ENCODE peak calls at places on chromosomes 3 and 15, in nine cellular contexts. One of them, this sample, is unnamed.

GRCh38 chr15:36156855-36157521 is 422.4 kb upstream of the CDIN1 start:
- DNase-seq in stimulated activated CD8-positive, alpha-beta memory T cell treated with anti-CD3 and anti-CD28 coated beads, Interleukin-15, amount 100 ng/mL, for 4 hours: no peak
- DNase-seq in fibroblast of lung: peak
- DNase-seq in M059J: peak
- DNase-seq in spleen: no peak
- DNase-seq in CD4-positive, alpha-beta memory T cell: no peak
- DNase-seq in NCI-H1694: no peak
- DNase-seq in T-helper 2 cell: no peak
- DNase-seq in GM13976: no peak
- DNase-seq in this sample: no peak

GRCh38 chr3:170469151-170470062 is 50.7 kb downstream of the CLDN11 start:
- DNase-seq in GM13976: no peak
- DNase-seq in T-helper 2 cell: no peak
- DNase-seq in CD4-positive, alpha-beta memory T cell: no peak
- DNase-seq in stimulated activated CD8-positive, alpha-beta memory T cell treated with anti-CD3 and anti-CD28 coated beads, Interleukin-15, amount 100 ng/mL, for 4 hours: no peak
- DNase-seq in M059J: peak
- DNase-seq in NCI-H1694: no peak
- DNase-seq in fibroblast of lung: peak
- DNase-seq in spleen: no peak
- DNase-seq in this sample: no peak

GRCh38 chr3:13420051-13420816 is at the start of gene NUP210:
- DNase-seq in T-helper 2 cell: peak
- DNase-seq in NCI-H1694: no peak
- DNase-seq in fibroblast of lung: no peak
- DNase-seq in CD4-positive, alpha-beta memory T cell: peak
- DNase-seq in stimulated activated CD8-positive, alpha-beta memory T cell treated with anti-CD3 and anti-CD28 coated beads, Interleukin-15, amount 100 ng/mL, for 4 hours: peak
- DNase-seq in spleen: peak
- DNase-seq in M059J: no peak
- DNase-seq in GM13976: peak
- DNase-seq in this sample: peak

GRCh38 chr3:73658227-73658626 is 33.5 kb upstream of the PDZRN3 start:
- DNase-seq in GM13976: no peak
- DNase-seq in M059J: no peak
- DNase-seq in CD4-positive, alpha-beta memory T cell: no peak
- DNase-seq in fibroblast of lung: no peak
- DNase-seq in T-helper 2 cell: no peak
- DNase-seq in stimulated activated CD8-positive, alpha-beta memory T cell treated with anti-CD3 and anti-CD28 coated beads, Interleukin-15, amount 100 ng/mL, for 4 hours: no peak
- DNase-seq in NCI-H1694: no peak
- DNase-seq in spleen: no peak
- DNase-seq in this sample: no peak

GRCh38 chr3:184717608-184717995 is 5.7 kb upstream of the MAGEF1 start:
- DNase-seq in fibroblast of lung: no peak
- DNase-seq in T-helper 2 cell: no peak
- DNase-seq in CD4-positive, alpha-beta memory T cell: no peak
- DNase-seq in GM13976: no peak
- DNase-seq in spleen: no peak
- DNase-seq in stimulated activated CD8-positive, alpha-beta memory T cell treated with anti-CD3 and anti-CD28 coated beads, Interleukin-15, amount 100 ng/mL, for 4 hours: no peak
- DNase-seq in M059J: no peak
- DNase-seq in NCI-H1694: no peak
- DNase-seq in this sample: no peak

GRCh38 chr3:98536456-98537017 is 4.8 kb downstream of the GPR15 start:
- DNase-seq in fibroblast of lung: no peak
- DNase-seq in GM13976: peak
- DNase-seq in spleen: no peak
- DNase-seq in M059J: peak
- DNase-seq in stimulated activated CD8-positive, alpha-beta memory T cell treated with anti-CD3 and anti-CD28 coated beads, Interleukin-15, amount 100 ng/mL, for 4 hours: no peak
- DNase-seq in CD4-positive, alpha-beta memory T cell: no peak
- DNase-seq in NCI-H1694: no peak
- DNase-seq in T-helper 2 cell: no peak
- DNase-seq in this sample: no peak

GRCh38 chr3:146159616-146160232 is 1.3 kb downstream of the PLOD2 start:
- DNase-seq in fibroblast of lung: no peak
- DNase-seq in GM13976: no peak
- DNase-seq in stimulated activated CD8-positive, alpha-beta memory T cell treated with anti-CD3 and anti-CD28 coated beads, Interleukin-15, amount 100 ng/mL, for 4 hours: no peak
- DNase-seq in NCI-H1694: no peak
- DNase-seq in spleen: no peak
- DNase-seq in T-helper 2 cell: no peak
- DNase-seq in M059J: no peak
- DNase-seq in CD4-positive, alpha-beta memory T cell: no peak
- DNase-seq in this sample: no peak

GRCh38 chr3:148042663-148043445 is 633.7 kb downstream of the ZIC1 start:
- DNase-seq in GM13976: no peak
- DNase-seq in T-helper 2 cell: no peak
- DNase-seq in CD4-positive, alpha-beta memory T cell: no peak
- DNase-seq in M059J: peak
- DNase-seq in NCI-H1694: no peak
- DNase-seq in stimulated activated CD8-positive, alpha-beta memory T cell treated with anti-CD3 and anti-CD28 coated beads, Interleukin-15, amount 100 ng/mL, for 4 hours: no peak
- DNase-seq in spleen: no peak
- DNase-seq in fibroblast of lung: peak
- DNase-seq in this sample: no peak

GRCh38 chr3:182735672-182736071 is 57.6 kb upstream of the ATP11B start:
- DNase-seq in T-helper 2 cell: no peak
- DNase-seq in fibroblast of lung: no peak
- DNase-seq in NCI-H1694: no peak
- DNase-seq in M059J: no peak
- DNase-seq in stimulated activated CD8-positive, alpha-beta memory T cell treated with anti-CD3 and anti-CD28 coated beads, Interleukin-15, amount 100 ng/mL, for 4 hours: no peak
- DNase-seq in GM13976: no peak
- DNase-seq in CD4-positive, alpha-beta memory T cell: no peak
- DNase-seq in spleen: no peak
- DNase-seq in this sample: no peak

GRCh38 chr3:158107508-158108095 is 1.4 kb upstream of the SHOX2 start:
- DNase-seq in spleen: no peak
- DNase-seq in fibroblast of lung: no peak
- DNase-seq in NCI-H1694: no peak
- DNase-seq in CD4-positive, alpha-beta memory T cell: no peak
- DNase-seq in M059J: no peak
- DNase-seq in stimulated activated CD8-positive, alpha-beta memory T cell treated with anti-CD3 and anti-CD28 coated beads, Interleukin-15, amount 100 ng/mL, for 4 hours: no peak
- DNase-seq in T-helper 2 cell: no peak
- DNase-seq in GM13976: no peak
- DNase-seq in this sample: no peak

GRCh38 chr3:142850395-142851023 is 38.4 kb downstream of the PCOLCE2 start:
- DNase-seq in T-helper 2 cell: no peak
- DNase-seq in CD4-positive, alpha-beta memory T cell: no peak
- DNase-seq in NCI-H1694: peak
- DNase-seq in stimulated activated CD8-positive, alpha-beta memory T cell treated with anti-CD3 and anti-CD28 coated beads, Interleukin-15, amount 100 ng/mL, for 4 hours: no peak
- DNase-seq in GM13976: no peak
- DNase-seq in M059J: peak
- DNase-seq in fibroblast of lung: peak
- DNase-seq in spleen: no peak
- DNase-seq in this sample: no peak

GRCh38 chr3:55725681-55726500 is 238.8 kb upstream of the WNT5A start:
- DNase-seq in CD4-positive, alpha-beta memory T cell: no peak
- DNase-seq in NCI-H1694: peak
- DNase-seq in stimulated activated CD8-positive, alpha-beta memory T cell treated with anti-CD3 and anti-CD28 coated beads, Interleukin-15, amount 100 ng/mL, for 4 hours: no peak
- DNase-seq in spleen: no peak
- DNase-seq in fibroblast of lung: no peak
- DNase-seq in GM13976: no peak
- DNase-seq in T-helper 2 cell: no peak
- DNase-seq in M059J: no peak
- DNase-seq in this sample: no peak

GRCh38 chr3:15451468-15452113 is 24.2 kb downstream of the EAF1 start:
- DNase-seq in NCI-H1694: no peak
- DNase-seq in M059J: no peak
- DNase-seq in fibroblast of lung: no peak
- DNase-seq in stimulated activated CD8-positive, alpha-beta memory T cell treated with anti-CD3 and anti-CD28 coated beads, Interleukin-15, amount 100 ng/mL, for 4 hours: no peak
- DNase-seq in CD4-positive, alpha-beta memory T cell: no peak
- DNase-seq in spleen: no peak
- DNase-seq in GM13976: no peak
- DNase-seq in T-helper 2 cell: no peak
- DNase-seq in this sample: no peak

GRCh38 chr3:196638922-196639516 is 475 bp upstream of the NRROS start:
- DNase-seq in NCI-H1694: no peak
- DNase-seq in fibroblast of lung: no peak
- DNase-seq in T-helper 2 cell: no peak
- DNase-seq in CD4-positive, alpha-beta memory T cell: no peak
- DNase-seq in spleen: no peak
- DNase-seq in GM13976: no peak
- DNase-seq in M059J: no peak
- DNase-seq in stimulated activated CD8-positive, alpha-beta memory T cell treated with anti-CD3 and anti-CD28 coated beads, Interleukin-15, amount 100 ng/mL, for 4 hours: no peak
- DNase-seq in this sample: no peak

GRCh38 chr3:41200669-41201021 is 1.3 kb downstream of the CTNNB1 start:
- DNase-seq in M059J: peak
- DNase-seq in spleen: no peak
- DNase-seq in GM13976: no peak
- DNase-seq in CD4-positive, alpha-beta memory T cell: peak
- DNase-seq in fibroblast of lung: peak
- DNase-seq in stimulated activated CD8-positive, alpha-beta memory T cell treated with anti-CD3 and anti-CD28 coated beads, Interleukin-15, amount 100 ng/mL, for 4 hours: no peak
- DNase-seq in NCI-H1694: no peak
- DNase-seq in T-helper 2 cell: peak
- DNase-seq in this sample: no peak

GRCh38 chr3:66039590-66039887 is 821 bp upstream of the MAGI1 start:
- DNase-seq in M059J: peak
- DNase-seq in NCI-H1694: no peak
- DNase-seq in fibroblast of lung: no peak
- DNase-seq in spleen: peak
- DNase-seq in GM13976: peak
- DNase-seq in CD4-positive, alpha-beta memory T cell: no peak
- DNase-seq in stimulated activated CD8-positive, alpha-beta memory T cell treated with anti-CD3 and anti-CD28 coated beads, Interleukin-15, amount 100 ng/mL, for 4 hours: no peak
- DNase-seq in T-helper 2 cell: no peak
- DNase-seq in this sample: no peak

GRCh38 chr3:137946341-137946973 is 63.5 kb upstream of the CLDN18 start:
- DNase-seq in T-helper 2 cell: peak
- DNase-seq in GM13976: peak
- DNase-seq in fibroblast of lung: peak
- DNase-seq in M059J: peak
- DNase-seq in NCI-H1694: peak
- DNase-seq in stimulated activated CD8-positive, alpha-beta memory T cell treated with anti-CD3 and anti-CD28 coated beads, Interleukin-15, amount 100 ng/mL, for 4 hours: no peak
- DNase-seq in CD4-positive, alpha-beta memory T cell: peak
- DNase-seq in spleen: no peak
- DNase-seq in this sample: peak

GRCh38 chr3:38039101-38039898 is at the start of gene DLEC1:
- DNase-seq in CD4-positive, alpha-beta memory T cell: peak
- DNase-seq in stimulated activated CD8-positive, alpha-beta memory T cell treated with anti-CD3 and anti-CD28 coated beads, Interleukin-15, amount 100 ng/mL, for 4 hours: peak
- DNase-seq in GM13976: peak
- DNase-seq in M059J: peak
- DNase-seq in fibroblast of lung: peak
- DNase-seq in spleen: peak
- DNase-seq in NCI-H1694: no peak
- DNase-seq in T-helper 2 cell: peak
- DNase-seq in this sample: peak

GRCh38 chr15:69143756-69144436 is 16.5 kb upstream of the GLCE start:
- DNase-seq in fibroblast of lung: peak
- DNase-seq in stimulated activated CD8-positive, alpha-beta memory T cell treated with anti-CD3 and anti-CD28 coated beads, Interleukin-15, amount 100 ng/mL, for 4 hours: no peak
- DNase-seq in CD4-positive, alpha-beta memory T cell: no peak
- DNase-seq in M059J: no peak
- DNase-seq in NCI-H1694: no peak
- DNase-seq in GM13976: no peak
- DNase-seq in spleen: no peak
- DNase-seq in T-helper 2 cell: no peak
- DNase-seq in this sample: no peak

GRCh38 chr15:92884459-92884812 is 15.7 kb upstream of the CHD2 start:
- DNase-seq in spleen: no peak
- DNase-seq in M059J: no peak
- DNase-seq in CD4-positive, alpha-beta memory T cell: no peak
- DNase-seq in NCI-H1694: no peak
- DNase-seq in stimulated activated CD8-positive, alpha-beta memory T cell treated with anti-CD3 and anti-CD28 coated beads, Interleukin-15, amount 100 ng/mL, for 4 hours: no peak
- DNase-seq in T-helper 2 cell: no peak
- DNase-seq in fibroblast of lung: no peak
- DNase-seq in GM13976: no peak
- DNase-seq in this sample: no peak

GRCh38 chr15:77019476-77020331 is 24.8 kb downstream of the PSTPIP1 start:
- DNase-seq in NCI-H1694: no peak
- DNase-seq in GM13976: no peak
- DNase-seq in T-helper 2 cell: no peak
- DNase-seq in M059J: peak
- DNase-seq in fibroblast of lung: no peak
- DNase-seq in CD4-positive, alpha-beta memory T cell: no peak
- DNase-seq in stimulated activated CD8-positive, alpha-beta memory T cell treated with anti-CD3 and anti-CD28 coated beads, Interleukin-15, amount 100 ng/mL, for 4 hours: no peak
- DNase-seq in spleen: peak
- DNase-seq in this sample: peak

GRCh38 chr3:57370331-57370730 is 77.8 kb upstream of the ASB14 start:
- DNase-seq in M059J: no peak
- DNase-seq in stimulated activated CD8-positive, alpha-beta memory T cell treated with anti-CD3 and anti-CD28 coated beads, Interleukin-15, amount 100 ng/mL, for 4 hours: no peak
- DNase-seq in NCI-H1694: no peak
- DNase-seq in fibroblast of lung: peak
- DNase-seq in T-helper 2 cell: no peak
- DNase-seq in CD4-positive, alpha-beta memory T cell: no peak
- DNase-seq in spleen: no peak
- DNase-seq in GM13976: no peak
- DNase-seq in this sample: no peak

GRCh38 chr3:138442433-138442832 is 8.0 kb downstream of the ESYT3 start:
- DNase-seq in stimulated activated CD8-positive, alpha-beta memory T cell treated with anti-CD3 and anti-CD28 coated beads, Interleukin-15, amount 100 ng/mL, for 4 hours: no peak
- DNase-seq in CD4-positive, alpha-beta memory T cell: no peak
- DNase-seq in spleen: no peak
- DNase-seq in GM13976: no peak
- DNase-seq in fibroblast of lung: peak
- DNase-seq in NCI-H1694: no peak
- DNase-seq in M059J: peak
- DNase-seq in T-helper 2 cell: no peak
- DNase-seq in this sample: no peak

GRCh38 chr3:187979543-187979942 is 174.4 kb upstream of the LPP start:
- DNase-seq in stimulated activated CD8-positive, alpha-beta memory T cell treated with anti-CD3 and anti-CD28 coated beads, Interleukin-15, amount 100 ng/mL, for 4 hours: no peak
- DNase-seq in T-helper 2 cell: peak
- DNase-seq in spleen: no peak
- DNase-seq in CD4-positive, alpha-beta memory T cell: peak
- DNase-seq in fibroblast of lung: no peak
- DNase-seq in M059J: no peak
- DNase-seq in GM13976: no peak
- DNase-seq in NCI-H1694: no peak
- DNase-seq in this sample: no peak